ENCODE peak calls at places on chromosomes 5 and 9, in four cellular contexts. K, Z, O and T are unnamed samples.

GRCh38 chr5:127599321-127599720 is 49.6 kb upstream of the CTXN3 start:
- DNase-seq in K (no peak), O (no peak), Z (no peak), T (no peak)

GRCh38 chr5:158074597-158074991 is 215.6 kb upstream of the CLINT1 start:
- DNase-seq in Z (no peak), O (no peak), K (no peak), T (no peak)

GRCh38 chr5:157603333-157604190 is 28.0 kb upstream of the ADAM19 start:
- DNase-seq in O (no peak), K (no peak), Z (peak; percentile 81), T (peak; percentile 93)

GRCh38 chr5:31361234-31361633 is 167.7 kb downstream of the CDH6 start:
- DNase-seq in K (no peak), O (peak; percentile 17), Z (no peak), T (no peak)

GRCh38 chr9:16030513-16031185 is 477.8 kb downstream of the CCDC171 start:
- DNase-seq in Z (peak; percentile 80), O (no peak), K (no peak), T (peak; percentile 93)

GRCh38 chr5:154831451-154831850 is 19.0 kb downstream of the FAXDC2 start:
- DNase-seq in K (no peak), O (no peak), Z (no peak), T (no peak)

GRCh38 chr9:96556701-96557461 is 62.8 kb downstream of the CDC14B start:
- DNase-seq in Z (no peak), K (peak; percentile 27), O (no peak), T (no peak)

GRCh38 chr5:173472784-173473278 is 143.6 kb downstream of the BOD1 start:
- DNase-seq in K (no peak), O (no peak), Z (no peak), T (no peak)

GRCh38 chr9:83981126-83981871 is 694 bp downstream of the RMI1 start:
- DNase-seq in O (peak; percentile 73), Z (no peak), K (peak; percentile 36), T (no peak)

GRCh38 chr9:87713278-87713989 is 12.5 kb upstream of the CTSL start:
- DNase-seq in K (peak; percentile 83), O (peak; percentile 78), Z (peak; percentile 98), T (peak; percentile 96)

DNA sequence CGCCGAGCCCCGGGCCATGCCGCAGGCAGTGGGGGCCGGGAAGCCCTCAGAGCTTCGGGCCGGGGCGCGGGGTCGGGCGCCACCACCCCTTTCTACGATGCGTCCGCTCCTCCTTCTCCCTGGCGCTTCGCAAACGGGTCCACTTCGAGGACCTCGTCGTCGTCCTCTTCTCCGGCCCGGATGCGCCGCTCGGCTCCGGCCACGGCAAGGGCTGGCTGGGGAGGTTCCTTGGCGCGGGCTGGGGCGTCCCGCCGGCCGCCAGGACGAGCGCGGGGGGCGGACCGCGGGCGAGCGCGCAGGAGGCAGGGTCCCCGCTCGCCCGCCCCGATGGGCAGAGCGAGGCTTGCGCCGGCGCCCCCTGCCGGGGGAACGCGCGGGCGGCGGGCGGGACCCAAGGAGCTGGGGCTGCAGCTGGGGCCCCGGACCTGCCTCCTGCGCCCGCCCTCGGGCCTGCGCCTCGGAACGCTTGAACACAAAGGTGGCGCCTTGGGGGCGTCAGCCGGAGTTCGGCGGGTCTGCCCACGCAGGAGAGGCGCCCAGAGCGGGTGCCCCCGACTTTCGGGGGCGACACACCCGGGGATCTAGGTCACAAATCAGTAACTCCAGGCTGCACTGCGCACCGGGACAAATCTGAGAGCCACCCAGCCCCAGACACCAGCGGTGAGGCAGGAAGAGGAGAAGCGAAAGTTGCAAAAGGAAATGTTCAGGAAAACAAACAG is at the start of gene ROR2:
- DNase-seq in O (peak; percentile 94), Z (no peak), K (peak; percentile 19), T (no peak)
- H3K4me3 ChIP-seq in O (peak within 1 kb of the TSS; percentile 97), Z (peak within 1 kb of the TSS; percentile 38), K (peak within 1 kb of the TSS; percentile 52), T (peak within 1 kb of the TSS; percentile 42)

GRCh38 chr9:4665357-4665756 is 923 bp downstream of the SPATA6L start:
- DNase-seq in K (no peak), Z (no peak), O (no peak), T (no peak)

GRCh38 chr9:4666042-4666699 is at the start of gene SPATA6L:
- DNase-seq in K (peak; percentile 68), O (peak; percentile 83), Z (no peak), T (no peak)

GRCh38 chr9:4662989-4663792 is 1.1 kb downstream of the PLPP6 start:
- DNase-seq in K (no peak), O (peak; percentile 51), Z (no peak), T (no peak)

GRCh38 chr9:4662108-4662988 is at the start of gene PLPP6:
- DNase-seq in K (peak; percentile 89), O (peak; percentile 95), Z (no peak), T (peak; percentile 49)

GRCh38 chr9:4663956-4664355 is 1.9 kb downstream of the PLPP6 start:
- DNase-seq in O (no peak), Z (no peak), K (no peak), T (no peak)
- H3K4me3 ChIP-seq in O (no peak overlapping the region), Z (no peak overlapping the region), K (no peak overlapping the region), T (no peak overlapping the region)

GRCh38 chr9:22382331-22382730 is 64.3 kb upstream of the DMRTA1 start:
- DNase-seq in O (no peak), K (no peak), Z (no peak), T (no peak)

GRCh38 chr9:22379272-22379671 is 67.4 kb upstream of the DMRTA1 start:
- DNase-seq in K (no peak), O (no peak), Z (no peak), T (no peak)

GRCh38 chr9:22383720-22384119 is 62.9 kb upstream of the DMRTA1 start:
- DNase-seq in O (no peak), Z (no peak), K (no peak), T (peak; percentile 45)

GRCh38 chr9:22381170-22381569 is 65.5 kb upstream of the DMRTA1 start:
- DNase-seq in K (no peak), Z (no peak), O (no peak), T (no peak)
- H3K4me3 ChIP-seq in K (no peak overlapping the region), Z (no peak overlapping the region), O (no peak overlapping the region), T (no peak overlapping the region)

GRCh38 chr9:122426723-122427122 is 51.0 kb downstream of the OR1J1 start:
- DNase-seq in Z (no peak), K (no peak), O (no peak), T (no peak)
- H3K4me3 ChIP-seq in Z (no peak overlapping the region), K (no peak overlapping the region), O (no peak overlapping the region), T (no peak overlapping the region)

GRCh38 chr5:141494761-141495455 is 6.0 kb downstream of the PCDHGC5 start:
- DNase-seq in K (no peak), O (no peak), Z (no peak), T (no peak)

GRCh38 chr5:141493500-141494422 is 4.9 kb downstream of the PCDHGC5 start:
- DNase-seq in O (no peak), Z (no peak), K (no peak), T (no peak)

GRCh38 chr5:141492168-141492885 is 3.4 kb downstream of the PCDHGC5 start:
- DNase-seq in K (no peak), Z (no peak), O (no peak), T (no peak)

GRCh38 chr5:141496038-141496437 is 7.2 kb downstream of the PCDHGC5 start:
- DNase-seq in O (no peak), Z (no peak), K (no peak), T (no peak)

DNA sequence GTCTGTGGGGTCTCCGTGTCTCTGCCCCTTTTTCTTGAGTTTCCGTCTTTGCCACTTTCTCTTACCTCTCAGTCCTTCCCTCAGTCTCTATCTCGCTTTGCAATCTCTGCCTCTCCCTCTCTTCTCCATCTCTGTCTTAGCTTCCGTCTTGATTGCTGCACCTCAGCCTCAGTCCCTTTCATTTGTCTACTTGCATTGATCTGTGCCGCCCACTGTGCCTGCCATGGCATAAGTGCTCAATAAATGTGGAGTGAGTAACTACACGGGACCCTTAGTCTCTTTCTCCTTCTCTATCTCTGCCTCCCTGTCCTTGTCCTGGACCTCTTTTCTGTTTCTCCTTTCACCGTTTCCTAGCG is 6.6 kb downstream of the PCDHGC5 start:
- DNase-seq in Z (no peak), K (no peak), O (no peak), T (no peak)
- H3K4me3 ChIP-seq in Z (no peak overlapping the region), K (no peak overlapping the region), O (no peak overlapping the region), T (no peak overlapping the region)

GRCh38 chr5:2750026-2750757 is 1.3 kb downstream of the IRX2 start:
- DNase-seq in K (no peak), O (peak; percentile 45), Z (no peak), T (no peak)

GRCh38 chr5:2750758-2751464 is 566 bp downstream of the IRX2 start:
- DNase-seq in O (peak; percentile 68), K (no peak), Z (no peak), T (no peak)

GRCh38 chr5:2752875-2753435 is 1.5 kb upstream of the IRX2 start:
- DNase-seq in O (peak; percentile 28), Z (no peak), K (no peak), T (no peak)

GRCh38 chr5:2752059-2752874 is 790 bp upstream of the IRX2 start:
- DNase-seq in O (peak; percentile 44), K (no peak), Z (no peak), T (no peak)

DNA sequence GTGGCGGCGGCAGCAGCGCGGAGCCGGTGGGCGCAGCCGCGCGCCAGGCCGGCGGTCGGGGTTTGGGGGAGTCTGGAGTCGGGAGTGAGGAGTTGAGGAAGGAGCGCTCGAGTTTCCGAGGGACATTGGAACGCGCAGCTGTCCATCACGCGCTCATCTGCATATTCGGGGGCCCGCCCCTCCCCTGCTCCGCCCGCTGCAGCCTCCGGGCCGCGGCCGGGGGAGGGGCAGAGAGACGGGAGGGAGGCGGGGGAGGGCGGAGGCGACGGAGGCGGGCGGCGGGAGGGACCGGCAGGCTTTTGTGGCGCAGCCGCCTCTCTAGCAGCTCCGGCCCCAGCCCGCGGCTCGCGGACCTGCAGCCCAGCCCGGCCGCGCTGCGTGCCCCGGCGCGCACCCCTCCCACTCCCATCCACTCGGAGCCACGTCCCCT is at the start of gene IRX2:
- DNase-seq in K (peak; percentile 84), Z (peak; percentile 45), O (peak; percentile 95), T (peak; percentile 21)
- H3K4me3 ChIP-seq in K (peak within 1 kb of the TSS; percentile 55), Z (peak within 1 kb of the TSS; percentile 49), O (peak within 1 kb of the TSS; percentile 51), T (peak within 1 kb of the TSS; percentile 46)

GRCh38 chr5:139671096-139671841 is 23.1 kb downstream of the CXXC5 start:
- DNase-seq in Z (no peak), K (no peak), O (no peak), T (no peak)

GRCh38 chr5:139668064-139668880 is 20.1 kb downstream of the CXXC5 start:
- DNase-seq in O (peak; percentile 35), Z (no peak), K (no peak), T (no peak)

GRCh38 chr5:139668924-139669680 is 21.0 kb downstream of the CXXC5 start:
- DNase-seq in Z (no peak), O (no peak), K (no peak), T (no peak)

GRCh38 chr5:139670369-139671095 is 22.4 kb downstream of the CXXC5 start:
- DNase-seq in O (no peak), Z (no peak), K (no peak), T (no peak)

GRCh38 chr5:139669681-139670368 is 21.7 kb downstream of the CXXC5 start:
- DNase-seq in O (no peak), Z (no peak), K (peak; percentile 59), T (no peak)
- H3K4me3 ChIP-seq in O (no peak overlapping the region), Z (no peak overlapping the region), K (peak overlapping the region; percentile 57), T (no peak overlapping the region)